ENCODE peak calls at places on chromosomes 3 and 15, in five cellular contexts. Q is SK-N-SH, A is GM12878, Y is K562, E is HL-60. G is an unnamed sample.

GRCh38 chr15:80246425-80246894 is 5.6 kb downstream of the CTXND1 start:
- DNase-seq in A (no peak), E (no peak), Y (no peak), Q (no peak), G (no peak)

GRCh38 chr15:80854104-80854503 is 74.9 kb downstream of the CEMIP start:
- DNase-seq in A (no peak), Y (no peak), E (no peak), Q (no peak), G (no peak)

GRCh38 chr15:95932676-95933075 is 397.8 kb upstream of the NR2F2 start:
- DNase-seq in A (no peak), Q (no peak), E (no peak), Y (no peak), G (no peak)

GRCh38 chr15:49225572-49226281 is 55.7 kb downstream of the GALK2 start:
- DNase-seq in E (no peak), Y (peak), Q (peak), A (no peak), G (peak)

GRCh38 chr3:20742903-20743302 is 556.9 kb upstream of the SGO1 start:
- DNase-seq in Q (no peak), A (no peak), E (no peak), Y (no peak), G (no peak)

GRCh38 chr3:120417272-120417911 is 33.4 kb downstream of the FSTL1 start:
- DNase-seq in A (peak), Q (peak), E (peak), Y (peak), G (peak)

GRCh38 chr3:71310595-71311319 is 272.8 kb downstream of the FOXP1 start:
- DNase-seq in Q (peak), E (no peak), Y (no peak), A (no peak), G (no peak)

GRCh38 chr15:74541494-74542191 is 623 bp downstream of the ARID3B start:
- DNase-seq in A (peak), E (peak), Y (peak), Q (peak), G (no peak)

GRCh38 chr3:119602676-119603075 is 5.0 kb downstream of the PLA1A start:
- DNase-seq in E (no peak), Y (no peak), A (no peak), Q (no peak), G (no peak)

GRCh38 chr15:63236272-63236671 is 41.1 kb upstream of the APH1B start:
- DNase-seq in Q (no peak), Y (no peak), A (no peak), E (no peak), G (no peak)

GRCh38 chr3:148512648-148513047 is 185.1 kb upstream of the AGTR1 start:
- DNase-seq in A (no peak), Y (no peak), E (no peak), Q (no peak), G (no peak)

GRCh38 chr3:46900007-46900292 is 22.4 kb downstream of the PTH1R start:
- DNase-seq in Y (no peak), E (no peak), Q (peak), A (no peak), G (no peak)

GRCh38 chr3:151085227-151085888 is at the start of gene MED12L:
- DNase-seq in Q (peak), E (peak), Y (peak), A (no peak), G (peak)

GRCh38 chr15:31811641-31812040 is 218.7 kb upstream of the CHRNA7 start:
- DNase-seq in Q (no peak), E (no peak), A (no peak), Y (no peak), G (no peak)

DNA sequence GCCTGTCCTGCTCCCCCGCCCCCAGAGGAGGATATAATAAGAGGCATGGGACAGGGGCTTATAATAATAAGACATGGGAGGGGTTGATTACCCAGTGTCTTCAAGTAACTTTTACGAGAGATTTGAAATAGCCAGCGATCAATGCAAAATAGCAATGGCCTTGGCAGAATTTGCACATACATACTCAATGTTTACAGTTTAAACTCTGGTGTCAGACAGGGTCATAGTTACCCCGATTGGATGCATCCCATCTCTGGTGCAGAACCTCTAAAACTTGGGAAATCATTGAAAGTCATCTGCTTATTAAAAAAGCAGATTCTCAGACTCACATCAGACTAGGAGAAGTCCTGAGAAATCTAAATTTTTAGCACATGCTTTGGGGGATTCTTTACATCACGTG is 61.0 kb downstream of the TRAK1 start:
- DNase-seq in E (no peak), Q (no peak), Y (no peak), A (no peak), G (no peak)
- TF ChIP-seq GABPA in E (no peak), Q (no peak), Y (no peak), A (no peak), G (no peak)

GRCh38 chr3:125120370-125121122 is 64.7 kb upstream of the HEG1 start:
- DNase-seq in Y (no peak), A (no peak), Q (no peak), E (no peak), G (peak)

GRCh38 chr3:125121246-125122010 is 65.6 kb upstream of the HEG1 start:
- DNase-seq in E (no peak), A (peak), Q (no peak), Y (no peak), G (no peak)

GRCh38 chr3:125117631-125118191 is 61.9 kb upstream of the HEG1 start:
- DNase-seq in A (no peak), E (no peak), Y (no peak), Q (no peak), G (no peak)

GRCh38 chr3:125118600-125118999 is 62.8 kb upstream of the HEG1 start:
- DNase-seq in Q (no peak), E (no peak), A (no peak), Y (no peak), G (no peak)

GRCh38 chr3:125119752-125120369 is 64.1 kb upstream of the HEG1 start:
- DNase-seq in Q (no peak), E (no peak), A (peak), Y (no peak), G (no peak)
- TF ChIP-seq GABPA in Q (no peak), E (no peak), A (no peak), Y (no peak), G (no peak)

GRCh38 chr3:16908006-16908405 is 23.3 kb downstream of the PLCL2 start:
- DNase-seq in Q (no peak), A (no peak), E (no peak), Y (no peak), G (no peak)

GRCh38 chr3:16908408-16908807 is 23.7 kb downstream of the PLCL2 start:
- DNase-seq in E (no peak), A (no peak), Y (no peak), Q (no peak), G (no peak)

GRCh38 chr3:16905704-16906103 is 20.9 kb downstream of the PLCL2 start:
- DNase-seq in A (no peak), Q (no peak), Y (no peak), E (no peak), G (no peak)

GRCh38 chr3:16907245-16907644 is 22.5 kb downstream of the PLCL2 start:
- DNase-seq in A (no peak), Y (peak), E (no peak), Q (no peak), G (no peak)

DNA sequence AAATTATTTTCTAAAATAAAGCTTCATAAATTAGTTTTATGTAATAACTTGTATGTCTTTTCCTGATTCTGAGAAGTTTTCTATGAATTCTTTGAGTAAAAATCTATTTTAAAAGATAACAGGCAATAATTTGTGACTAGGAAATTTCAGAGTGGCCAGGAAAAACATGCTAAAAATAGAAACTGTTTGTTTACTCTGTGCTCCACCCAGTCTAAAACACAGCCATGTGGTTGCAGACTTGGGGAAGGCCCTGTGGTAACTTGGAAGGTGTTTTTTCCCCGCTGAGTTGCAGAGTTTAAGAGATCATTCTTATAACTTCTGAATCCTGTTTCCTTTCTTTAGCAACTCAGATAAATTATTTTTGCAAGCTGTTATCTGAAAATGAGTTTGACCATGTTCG is 21.9 kb downstream of the PLCL2 start:
- DNase-seq in A (no peak), E (no peak), Y (no peak), Q (no peak), G (no peak)
- TF ChIP-seq GABPA in A (no peak), E (no peak), Y (no peak), Q (no peak), G (no peak)

GRCh38 chr3:123800352-123800682 is 83.8 kb downstream of the MYLK start:
- DNase-seq in Q (no peak), A (no peak), E (no peak), Y (no peak), G (no peak)
- TF ChIP-seq GABPA in Q (no peak), A (no peak), E (no peak), Y (no peak), G (no peak)

GRCh38 chr15:57624730-57625129 is 33.0 kb downstream of the MYZAP start:
- DNase-seq in Q (no peak), Y (no peak), A (no peak), E (no peak), G (no peak)

GRCh38 chr15:57631386-57632110 is 39.8 kb downstream of the MYZAP start:
- DNase-seq in Y (no peak), E (no peak), Q (no peak), A (no peak), G (no peak)

GRCh38 chr15:57625703-57626448 is 34.2 kb downstream of the MYZAP start:
- DNase-seq in A (no peak), Y (no peak), E (no peak), Q (no peak), G (no peak)

GRCh38 chr15:57626713-57627440 is 35.2 kb downstream of the MYZAP start:
- DNase-seq in Q (peak), Y (no peak), E (no peak), A (no peak), G (no peak)
- TF ChIP-seq GABPA in Q (no peak), Y (no peak), E (no peak), A (no peak), G (no peak)

DNA sequence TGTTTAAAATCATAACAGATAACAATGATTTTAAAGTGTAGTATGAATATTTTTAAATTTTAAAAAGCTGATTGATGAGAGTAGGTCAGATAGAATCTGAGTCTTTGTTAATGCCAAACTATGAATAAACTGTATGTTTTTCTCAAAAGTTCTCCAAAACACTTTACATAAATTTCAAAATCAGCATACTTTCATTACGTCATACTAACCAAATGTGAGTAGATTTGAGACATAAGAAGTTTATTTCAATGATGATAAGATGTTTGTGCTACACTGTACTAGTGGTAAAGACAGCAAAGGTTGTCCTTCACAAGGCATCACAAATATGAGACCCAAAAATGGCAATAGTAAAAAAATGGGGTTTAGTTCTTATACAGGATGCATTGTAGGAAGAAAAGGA is 1342.9 kb downstream of the SI start:
- DNase-seq in E (no peak), A (no peak), Q (no peak), Y (no peak), G (no peak)
- TF ChIP-seq GABPA in E (no peak), A (no peak), Q (no peak), Y (no peak), G (no peak)

DNA sequence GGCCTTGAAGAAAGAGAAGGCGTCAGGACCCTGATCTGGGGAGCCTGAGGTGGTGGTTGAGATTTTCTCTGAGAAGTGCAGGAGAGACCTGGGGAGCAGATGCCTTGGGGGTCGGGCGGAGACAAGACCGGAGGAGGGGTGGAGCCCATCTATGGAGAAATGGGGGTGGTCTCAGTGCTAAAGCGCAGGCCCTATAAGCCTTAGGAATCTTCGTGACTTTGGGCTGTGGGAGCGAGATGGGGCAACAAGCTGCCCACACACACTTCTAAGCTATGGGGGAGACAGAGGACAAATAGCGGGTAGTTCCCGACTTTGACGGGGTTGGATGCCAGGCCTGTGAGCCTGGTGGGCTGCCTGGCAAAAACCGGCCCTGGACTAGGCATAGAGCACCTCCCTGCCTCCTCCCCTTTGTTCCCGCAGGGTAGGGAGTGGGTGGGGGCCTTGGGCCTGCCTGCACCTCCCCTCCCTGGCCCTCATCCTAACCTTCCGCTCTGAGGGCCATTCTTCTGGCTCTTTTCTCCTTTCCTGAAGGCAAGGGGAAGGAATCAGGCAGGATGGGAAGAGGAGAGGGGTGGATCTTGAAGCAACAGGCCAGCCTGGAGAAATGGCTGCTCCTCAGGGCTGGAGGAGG is 880 bp downstream of the NISCH start:
- DNase-seq in Y (peak), E (no peak), A (no peak), Q (peak), G (no peak)
- TF ChIP-seq GABPA in Y (no peak), E (no peak), A (no peak), Q (no peak), G (peak)

GRCh38 chr3:61876797-61877196 is 315.4 kb downstream of the PTPRG start:
- DNase-seq in Y (no peak), E (no peak), A (no peak), Q (no peak), G (no peak)

GRCh38 chr3:61875976-61876671 is 314.8 kb downstream of the PTPRG start:
- DNase-seq in Y (no peak), A (no peak), Q (no peak), E (no peak), G (no peak)

GRCh38 chr3:61877359-61877770 is 316.0 kb downstream of the PTPRG start:
- DNase-seq in Q (no peak), Y (no peak), E (no peak), A (peak), G (no peak)

GRCh38 chr3:61875488-61875887 is 314.1 kb downstream of the PTPRG start:
- DNase-seq in Q (no peak), Y (no peak), A (no peak), E (no peak), G (no peak)

GRCh38 chr3:61875073-61875472 is 313.7 kb downstream of the PTPRG start:
- DNase-seq in A (no peak), Q (no peak), Y (no peak), E (no peak), G (no peak)
- TF ChIP-seq GABPA in A (no peak), Q (no peak), Y (no peak), E (no peak), G (no peak)